ENCODE peak calls at places on chromosomes 13 and 19, in four cellular contexts. One of them, this sample, is unnamed.

GRCh38 chr13:114077938-114078335 is 54.5 kb downstream of the RASA3 start:
- DNase-seq in psoas muscle: no peak
- DNase-seq in AG09309: no peak
- DNase-seq in GM23338: peak; percentile 53
- DNase-seq in this sample: no peak

GRCh38 chr19:10551698-10552301 is 8.1 kb downstream of the ATG4D start:
- DNase-seq in psoas muscle: no peak
- DNase-seq in AG09309: no peak
- DNase-seq in GM23338: peak; percentile 69
- DNase-seq in this sample: no peak

GRCh38 chr19:5130371-5131030 is 161.6 kb downstream of the KDM4B start:
- DNase-seq in psoas muscle: no peak
- DNase-seq in AG09309: no peak
- DNase-seq in GM23338: no peak
- DNase-seq in this sample: no peak

GRCh38 chr13:40059540-40060232 is 404.2 kb downstream of the COG6 start:
- DNase-seq in psoas muscle: no peak
- DNase-seq in AG09309: no peak
- DNase-seq in GM23338: no peak
- DNase-seq in this sample: no peak

GRCh38 chr13:113746143-113746525 is 12.9 kb upstream of the TMEM255B start:
- DNase-seq in psoas muscle: no peak
- DNase-seq in AG09309: no peak
- DNase-seq in GM23338: peak; percentile 34
- DNase-seq in this sample: no peak

GRCh38 chr19:2332341-2333026 is 4.0 kb downstream of the SPPL2B start:
- DNase-seq in psoas muscle: no peak
- DNase-seq in AG09309: no peak
- DNase-seq in GM23338: no peak
- DNase-seq in this sample: no peak

GRCh38 chr13:114035583-114036501 is 62.0 kb upstream of the C13orf46 start:
- DNase-seq in psoas muscle: peak; percentile 51
- DNase-seq in AG09309: no peak
- DNase-seq in GM23338: no peak
- DNase-seq in this sample: no peak

GRCh38 chr13:33536639-33537425 is 251.3 kb upstream of the STARD13 start:
- DNase-seq in psoas muscle: no peak
- DNase-seq in AG09309: peak; percentile 72
- DNase-seq in GM23338: no peak
- DNase-seq in this sample: peak; percentile 84

GRCh38 chr19:21915411-21915810 is 79.4 kb upstream of the ZNF43 start:
- DNase-seq in psoas muscle: no peak
- DNase-seq in AG09309: no peak
- DNase-seq in GM23338: no peak
- DNase-seq in this sample: no peak

GRCh38 chr13:21228738-21229137 is 52.3 kb downstream of the MRPL57 start:
- DNase-seq in psoas muscle: no peak
- DNase-seq in AG09309: no peak
- DNase-seq in GM23338: no peak
- DNase-seq in this sample: no peak

GRCh38 chr19:1567116-1567847 is 843 bp downstream of the MEX3D start:
- DNase-seq in psoas muscle: no peak
- DNase-seq in AG09309: no peak
- DNase-seq in GM23338: no peak
- DNase-seq in this sample: no peak

GRCh38 chr13:72696590-72696989 is 30.8 kb downstream of the MZT1 start:
- DNase-seq in psoas muscle: no peak
- DNase-seq in AG09309: no peak
- DNase-seq in GM23338: no peak
- DNase-seq in this sample: no peak

GRCh38 chr13:100459747-100460146 is 128.8 kb downstream of the GGACT start:
- DNase-seq in psoas muscle: no peak
- DNase-seq in AG09309: no peak
- DNase-seq in GM23338: no peak
- DNase-seq in this sample: no peak

GRCh38 chr13:21834511-21834910 is 163.6 kb downstream of the FGF9 start:
- DNase-seq in psoas muscle: no peak
- DNase-seq in AG09309: no peak
- DNase-seq in GM23338: no peak
- DNase-seq in this sample: no peak

GRCh38 chr19:42176990-42177685 is 40.3 kb downstream of the DEDD2 start:
- DNase-seq in psoas muscle: peak; percentile 71
- DNase-seq in AG09309: no peak
- DNase-seq in GM23338: peak; percentile 90
- DNase-seq in this sample: no peak

GRCh38 chr19:30074741-30075460 is 132.9 kb downstream of the URI1 start:
- DNase-seq in psoas muscle: no peak
- DNase-seq in AG09309: no peak
- DNase-seq in GM23338: no peak
- DNase-seq in this sample: no peak

GRCh38 chr13:95020298-95020987 is 280.8 kb downstream of the ABCC4 start:
- DNase-seq in psoas muscle: no peak
- DNase-seq in AG09309: no peak
- DNase-seq in GM23338: no peak
- DNase-seq in this sample: no peak
- H3K4me3 ChIP-seq in psoas muscle: no peak overlapping the region
- H3K4me3 ChIP-seq in AG09309: no peak overlapping the region
- H3K4me3 ChIP-seq in GM23338: no peak overlapping the region
- H3K4me3 ChIP-seq in this sample: no peak overlapping the region

GRCh38 chr19:36030264-36031148 is 2.2 kb downstream of the CLIP3 start:
- DNase-seq in psoas muscle: no peak
- DNase-seq in AG09309: no peak
- DNase-seq in GM23338: peak; percentile 29
- DNase-seq in this sample: no peak
- TF ChIP-seq CTCF in psoas muscle: no peak
- TF ChIP-seq CTCF in AG09309: peak; percentile 35
- TF ChIP-seq CTCF in GM23338: peak; percentile 19
- TF ChIP-seq CTCF in this sample: peak; percentile 41

DNA sequence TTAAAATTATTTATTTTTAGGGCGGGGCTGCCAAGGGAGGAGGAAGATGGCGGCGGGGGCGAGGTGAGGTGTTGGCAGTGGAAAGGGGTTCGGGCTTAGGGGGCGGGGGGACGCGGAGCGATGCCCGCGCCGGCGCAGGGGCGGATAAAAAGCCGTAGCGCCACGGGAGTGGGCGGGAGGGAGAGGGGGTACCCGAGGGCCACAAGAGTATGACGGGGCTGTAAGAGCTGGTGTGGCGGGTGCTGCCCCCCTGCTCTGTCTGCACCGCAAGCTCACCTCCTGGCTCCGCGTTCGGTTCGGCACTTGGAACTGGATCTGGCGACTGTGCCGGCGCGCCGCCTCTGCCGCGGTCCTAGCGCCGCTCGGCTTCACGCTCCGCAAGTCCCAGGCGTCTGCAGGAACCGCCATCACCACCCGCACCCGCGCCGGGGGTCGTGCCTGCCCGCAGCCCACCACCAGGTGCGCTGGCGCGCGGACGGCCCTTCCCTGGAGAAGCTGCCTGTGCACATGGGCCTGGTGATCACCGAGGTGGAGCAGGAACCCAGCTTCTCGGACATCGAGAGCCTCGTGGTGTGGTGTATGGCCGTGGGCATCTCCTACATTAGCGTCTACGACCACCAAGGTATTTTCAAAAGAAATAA is 265.2 kb upstream of the SGCG start:
- DNase-seq in psoas muscle: peak; percentile 57
- DNase-seq in AG09309: no peak
- DNase-seq in GM23338: peak; percentile 84
- DNase-seq in this sample: no peak
- H3K4me3 ChIP-seq in psoas muscle: peak overlapping the region; percentile 76
- H3K4me3 ChIP-seq in AG09309: peak overlapping the region; percentile 46
- H3K4me3 ChIP-seq in GM23338: peak overlapping the region; percentile 68
- H3K4me3 ChIP-seq in this sample: peak overlapping the region; percentile 53

GRCh38 chr19:57830071-57830602 is at the start of gene ZNF587B:
- DNase-seq in psoas muscle: peak; percentile 60
- DNase-seq in AG09309: no peak
- DNase-seq in GM23338: peak; percentile 99
- DNase-seq in this sample: no peak
- TF ChIP-seq CTCF in psoas muscle: peak; percentile 39
- TF ChIP-seq CTCF in AG09309: peak; percentile 26
- TF ChIP-seq CTCF in GM23338: peak; percentile 31
- TF ChIP-seq CTCF in this sample: peak; percentile 40

GRCh38 chr19:46413262-46414031 is at the start of gene CCDC8:
- DNase-seq in psoas muscle: peak; percentile 75
- DNase-seq in AG09309: peak; percentile 64
- DNase-seq in GM23338: peak; percentile 98
- DNase-seq in this sample: peak; percentile 56
- H3K4me3 ChIP-seq in psoas muscle: peak within 1 kb of the TSS; percentile 57
- H3K4me3 ChIP-seq in AG09309: peak within 1 kb of the TSS; percentile 50
- H3K4me3 ChIP-seq in GM23338: peak within 1 kb of the TSS; percentile 94
- H3K4me3 ChIP-seq in this sample: peak within 1 kb of the TSS; percentile 65

GRCh38 chr19:16328824-16329482 is 4.3 kb downstream of the KLF2 start:
- DNase-seq in psoas muscle: no peak
- DNase-seq in AG09309: no peak
- DNase-seq in GM23338: no peak
- DNase-seq in this sample: no peak
- TF ChIP-seq CTCF in psoas muscle: no peak
- TF ChIP-seq CTCF in AG09309: peak; percentile 3
- TF ChIP-seq CTCF in GM23338: peak; percentile 28
- TF ChIP-seq CTCF in this sample: no peak

This sample was measured in BJ.